ENCODE peak calls at places on chromosomes 6 and 20, in eight cellular contexts. P, I, N, U, D, C, M and B are unnamed samples.

GRCh38 chr20:5171074-5171789 is 44.4 kb downstream of the CDS2 start:
- DNase-seq in P (no peak), I (no peak), N (no peak), U (no peak), D (no peak), C (peak; percentile 40), M (peak; percentile 56), B (no peak)

GRCh38 chr6:132933085-132933484 is 118.7 kb downstream of the RPS12 start:
- DNase-seq in P (no peak), I (no peak), N (no peak), U (no peak), D (no peak), C (no peak), M (peak; percentile 4), B (no peak)

GRCh38 chr20:62735331-62735821 is 26.7 kb downstream of the NTSR1 start:
- DNase-seq in P (peak; percentile 36), I (no peak), N (no peak), U (no peak), D (peak; percentile 11), C (peak; percentile 11), M (no peak), B (no peak)

GRCh38 chr6:106360989-106361430 is 493 bp downstream of the CRYBG1 start:
- DNase-seq in P (peak; percentile 64), I (peak; percentile 21), N (no peak), U (peak; percentile 45), D (no peak), C (peak; percentile 21), M (peak; percentile 55), B (peak; percentile 63)

GRCh38 chr6:33906413-33906812 is 102.6 kb upstream of the MLN start:
- DNase-seq in P (no peak), I (peak; percentile 19), N (no peak), U (no peak), D (no peak), C (no peak), M (no peak), B (no peak)

GRCh38 chr20:5675103-5676091 is 74.8 kb upstream of the SHLD1 start:
- DNase-seq in P (no peak), I (no peak), N (no peak), U (no peak), D (no peak), C (no peak), M (no peak), B (no peak)

GRCh38 chr6:56009620-56010019 is 134.2 kb upstream of the BMP5 start:
- DNase-seq in P (no peak), I (no peak), N (peak; percentile 22), U (no peak), D (no peak), C (no peak), M (no peak), B (no peak)

GRCh38 chr20:50189681-50190250 is 864 bp upstream of the CEBPB start:
- DNase-seq in P (peak; percentile 32), I (no peak), N (no peak), U (no peak), D (no peak), C (no peak), M (peak; percentile 83), B (no peak)

GRCh38 chr6:165663283-165663735 is 268 bp upstream of the PDE10A start:
- DNase-seq in P (no peak), I (no peak), N (peak; percentile 58), U (peak; percentile 66), D (no peak), C (no peak), M (peak; percentile 70), B (peak; percentile 48)

GRCh38 chr6:228881-229651 is 63.2 kb upstream of the DUSP22 start:
- DNase-seq in P (no peak), I (no peak), N (no peak), U (no peak), D (no peak), C (no peak), M (no peak), B (peak; percentile 54)

GRCh38 chr6:6972456-6972855 is 135.3 kb upstream of the RREB1 start:
- DNase-seq in P (no peak), I (no peak), N (peak; percentile 37), U (no peak), D (no peak), C (no peak), M (no peak), B (no peak)

DNA sequence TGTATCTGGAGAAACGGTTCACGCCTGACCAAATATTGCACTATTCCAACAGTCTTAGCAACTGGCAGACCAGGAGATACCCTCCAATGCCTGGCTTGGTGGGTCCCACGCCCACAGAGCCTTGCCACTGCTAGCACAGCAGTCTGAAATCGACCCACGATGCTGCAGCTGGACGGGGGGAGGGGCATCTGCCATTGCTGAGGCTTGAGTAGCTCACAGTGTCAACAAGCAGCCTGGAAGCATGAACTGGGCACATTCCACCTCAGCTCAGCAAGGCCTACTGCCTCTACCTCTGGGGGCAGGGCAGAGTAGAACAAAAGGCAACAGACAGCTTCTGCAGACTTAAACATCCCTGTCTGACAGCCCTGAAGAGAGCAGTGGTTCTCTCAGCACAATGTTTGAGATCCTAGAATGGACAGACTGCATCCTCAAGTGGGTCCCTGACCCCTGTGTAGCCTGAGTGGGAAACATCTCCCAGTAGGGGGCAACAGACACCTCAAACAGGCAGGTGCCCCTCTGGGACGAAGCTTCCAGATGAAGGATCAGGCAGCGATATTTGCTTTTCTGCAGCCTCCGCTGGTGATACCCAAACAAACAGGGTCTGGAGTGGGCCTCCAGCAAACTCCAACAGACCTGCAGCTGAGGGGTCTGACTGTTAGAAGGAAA is 90.0 kb upstream of the ECI2 start:
- DNase-seq in P (no peak), I (no peak), N (peak; percentile 31), U (no peak), D (no peak), C (no peak), M (peak; percentile 33), B (no peak)
- TF ChIP-seq CTCF in P (no peak), I (no peak), N (no peak), U (peak; percentile 27), D (peak; percentile 24), C (no peak), M (peak; percentile 49), B (no peak)

GRCh38 chr6:11333292-11333849 is 100.9 kb upstream of the NEDD9 start:
- DNase-seq in P (peak; percentile 43), I (no peak), N (no peak), U (no peak), D (no peak), C (no peak), M (peak; percentile 12), B (no peak)

GRCh38 chr6:11332463-11332862 is 100.0 kb upstream of the NEDD9 start:
- DNase-seq in P (no peak), I (no peak), N (no peak), U (no peak), D (no peak), C (no peak), M (no peak), B (no peak)

GRCh38 chr6:11335826-11336225 is 103.4 kb upstream of the NEDD9 start:
- DNase-seq in P (no peak), I (no peak), N (no peak), U (no peak), D (no peak), C (no peak), M (no peak), B (no peak)

GRCh38 chr6:11341867-11342266 is 109.4 kb upstream of the NEDD9 start:
- DNase-seq in P (no peak), I (no peak), N (peak; percentile 20), U (no peak), D (peak; percentile 28), C (no peak), M (no peak), B (no peak)

GRCh38 chr6:11337306-11337705 is 104.8 kb upstream of the NEDD9 start:
- DNase-seq in P (no peak), I (no peak), N (no peak), U (no peak), D (no peak), C (no peak), M (no peak), B (no peak)
- TF ChIP-seq CTCF in P (no peak), I (no peak), N (no peak), U (no peak), D (no peak), C (no peak), M (no peak), B (no peak)

GRCh38 chr20:42192321-42192720 is 574.1 kb upstream of the CHD6 start:
- DNase-seq in P (no peak), I (no peak), N (no peak), U (no peak), D (no peak), C (no peak), M (no peak), B (no peak)

GRCh38 chr20:42190084-42190483 is 571.9 kb upstream of the CHD6 start:
- DNase-seq in P (no peak), I (no peak), N (no peak), U (no peak), D (no peak), C (no peak), M (no peak), B (no peak)

GRCh38 chr20:42186337-42186736 is 568.2 kb upstream of the CHD6 start:
- DNase-seq in P (no peak), I (no peak), N (no peak), U (no peak), D (no peak), C (no peak), M (no peak), B (no peak)

GRCh38 chr20:42193119-42193518 is 574.9 kb upstream of the CHD6 start:
- DNase-seq in P (no peak), I (no peak), N (no peak), U (no peak), D (no peak), C (no peak), M (no peak), B (no peak)

GRCh38 chr20:42191140-42191860 is 573.1 kb upstream of the CHD6 start:
- DNase-seq in P (no peak), I (no peak), N (no peak), U (no peak), D (no peak), C (peak; percentile 19), M (no peak), B (no peak)
- TF ChIP-seq CTCF in P (no peak), I (no peak), N (no peak), U (no peak), D (no peak), C (no peak), M (no peak), B (no peak)

GRCh38 chr6:143539106-143539505 is 27.6 kb upstream of the FUCA2 start:
- DNase-seq in P (no peak), I (no peak), N (no peak), U (no peak), D (no peak), C (no peak), M (no peak), B (no peak)

GRCh38 chr6:143536461-143536865 is 24.9 kb upstream of the FUCA2 start:
- DNase-seq in P (peak; percentile 57), I (peak; percentile 31), N (peak; percentile 32), U (no peak), D (peak; percentile 18), C (peak; percentile 34), M (peak; percentile 56), B (no peak)

GRCh38 chr6:143538374-143538773 is 26.9 kb upstream of the FUCA2 start:
- DNase-seq in P (no peak), I (no peak), N (no peak), U (no peak), D (no peak), C (no peak), M (no peak), B (no peak)

GRCh38 chr6:143535189-143535614 is 23.7 kb upstream of the FUCA2 start:
- DNase-seq in P (no peak), I (no peak), N (no peak), U (no peak), D (no peak), C (no peak), M (no peak), B (no peak)

GRCh38 chr6:143536866-143537691 is 25.6 kb upstream of the FUCA2 start:
- DNase-seq in P (peak; percentile 72), I (peak; percentile 37), N (peak; percentile 61), U (peak; percentile 83), D (peak; percentile 48), C (peak; percentile 76), M (peak; percentile 86), B (peak; percentile 69)
- TF ChIP-seq CTCF in P (no peak), I (no peak), N (peak; percentile 57), U (peak; percentile 39), D (peak; percentile 58), C (no peak), M (peak; percentile 54), B (peak; percentile 25)